ENCODE peak calls at places on chromosome 10, in seven cellular contexts. J is SW480; Y is activated CD4-positive, alpha-beta T cell treated with anti-CD3 and anti-CD28 coated beads, Interleukin-2, amount 10 ng/mL, durations not matched to agents 7 days and 5 days; N is HTR-8/SVneo; S is left ventricle myocardium superior; K is stimulated activated CD4-positive, alpha-beta T cell treated with anti-CD3 and anti-CD28 coated beads, Interleukin-15, amount 100 ng/mL, for 24 hours; A is neural progenitor cell. E is an unnamed sample.

GRCh38 chr10:71312220-71312619 is 6.8 kb upstream of the SLC29A3 start:
- DNase-seq in J (no peak), Y (no peak), N (no peak), S (no peak), K (no peak), A (no peak), E (no peak)

GRCh38 chr10:96683065-96683464 is 37.2 kb downstream of the PIK3AP1 start:
- DNase-seq in J (no peak), Y (no peak), N (peak; percentile 31), S (no peak), K (no peak), A (no peak), E (no peak)

GRCh38 chr10:14010083-14010551 is 320.6 kb downstream of the FRMD4A start:
- DNase-seq in J (peak; percentile 5), Y (no peak), N (no peak), S (no peak), K (no peak), A (peak; percentile 27), E (peak; percentile 39)

GRCh38 chr10:182441-183201 is 47.4 kb downstream of the ZMYND11 start:
- DNase-seq in J (no peak), Y (no peak), N (no peak), S (no peak), K (peak; percentile 17), A (no peak), E (no peak)

GRCh38 chr10:103616705-103617361 is 123.3 kb downstream of the NEURL1 start:
- DNase-seq in J (no peak), Y (no peak), N (no peak), S (peak; percentile 82), K (no peak), A (no peak), E (no peak)

GRCh38 chr10:128664729-128665128 is 538.5 kb upstream of the MKI67 start:
- DNase-seq in J (no peak), Y (no peak), N (no peak), S (no peak), K (no peak), A (no peak), E (no peak)

GRCh38 chr10:51892965-51893658 is 193.7 kb upstream of the CSTF2T start:
- DNase-seq in J (no peak), Y (no peak), N (no peak), S (no peak), K (no peak), A (peak; percentile 83), E (peak; percentile 66)

GRCh38 chr10:74863508-74863907 is 37.1 kb downstream of the KAT6B start:
- DNase-seq in J (no peak), Y (no peak), N (no peak), S (no peak), K (no peak), A (no peak), E (no peak)

GRCh38 chr10:84511106-84511505 is 182.7 kb downstream of the CCSER2 start:
- DNase-seq in J (no peak), Y (no peak), N (no peak), S (no peak), K (no peak), A (no peak), E (no peak)

GRCh38 chr10:117621196-117621595 is 78.7 kb downstream of the EMX2 start:
- DNase-seq in J (no peak), Y (no peak), N (no peak), S (no peak), K (no peak), A (no peak), E (no peak)

GRCh38 chr10:106436123-106436740 is 728.3 kb downstream of the SORCS1 start:
- DNase-seq in J (no peak), Y (no peak), N (no peak), S (no peak), K (no peak), A (no peak), E (no peak)

GRCh38 chr10:117807441-117807840 is 239.3 kb downstream of the RAB11FIP2 start:
- DNase-seq in J (no peak), Y (no peak), N (no peak), S (no peak), K (no peak), A (no peak), E (no peak)

GRCh38 chr10:117477961-117478670 is 64.4 kb upstream of the EMX2 start:
- DNase-seq in J (peak; percentile 50), Y (no peak), N (peak; percentile 30), S (no peak), K (no peak), A (peak; percentile 15), E (peak; percentile 12)

GRCh38 chr10:49833162-49833561 is 71.0 kb upstream of the OGDHL start:
- DNase-seq in J (no peak), Y (no peak), N (no peak), S (no peak), K (no peak), A (no peak), E (no peak)

GRCh38 chr10:48233643-48234042 is 40.9 kb downstream of the FRMPD2 start:
- DNase-seq in J (no peak), Y (no peak), N (no peak), S (no peak), K (no peak), A (no peak), E (no peak)

GRCh38 chr10:121282797-121283515 is 315.3 kb downstream of the FGFR2 start:
- DNase-seq in J (no peak), Y (no peak), N (no peak), S (no peak), K (no peak), A (no peak), E (peak; percentile 37)

GRCh38 chr10:103466734-103467133 is 8.0 kb upstream of the CALHM1 start:
- DNase-seq in J (no peak), Y (no peak), N (no peak), S (no peak), K (no peak), A (no peak), E (no peak)

GRCh38 chr10:59993931-59994330 is 87.6 kb upstream of the CCDC6 start:
- DNase-seq in J (peak; percentile 23), Y (no peak), N (no peak), S (no peak), K (no peak), A (no peak), E (peak; percentile 7)

GRCh38 chr10:119608316-119609155 is 11.8 kb upstream of the TIAL1 start:
- DNase-seq in J (peak; percentile 50), Y (peak; percentile 18), N (no peak), S (peak; percentile 66), K (peak; percentile 53), A (peak; percentile 63), E (peak; percentile 81)

GRCh38 chr10:31353574-31353973 is 34.6 kb downstream of the ZEB1 start:
- DNase-seq in J (peak; percentile 64), Y (peak; percentile 13), N (peak; percentile 20), S (no peak), K (peak; percentile 26), A (no peak), E (peak; percentile 81)

GRCh38 chr10:15084502-15084922 is 4.1 kb downstream of the ACBD7 start:
- DNase-seq in J (peak; percentile 83), Y (peak; percentile 84), N (peak; percentile 67), S (no peak), K (no peak), A (peak; percentile 82), E (peak; percentile 30)

GRCh38 chr10:95841711-95842498 is 65.9 kb upstream of the CC2D2B start:
- DNase-seq in J (peak; percentile 34), Y (peak; percentile 56), N (peak; percentile 25), S (no peak), K (peak; percentile 35), A (peak; percentile 74), E (peak; percentile 84)

GRCh38 chr10:22222236-22223190 is 4.7 kb upstream of the EBLN1 start:
- DNase-seq in J (no peak), Y (peak; percentile 21), N (no peak), S (no peak), K (peak; percentile 13), A (no peak), E (no peak)

GRCh38 chr10:112184379-112184778 is 814 bp upstream of the GPAM start:
- DNase-seq in J (no peak), Y (no peak), N (no peak), S (no peak), K (no peak), A (no peak), E (no peak)

GRCh38 chr10:15293862-15294835 is 76.9 kb downstream of the FAM171A1 start:
- DNase-seq in J (no peak), Y (no peak), N (no peak), S (no peak), K (no peak), A (no peak), E (no peak)

GRCh38 chr10:69801094-69801433 is 642 bp upstream of the COL13A1 start:
- DNase-seq in J (peak; percentile 64), Y (peak; percentile 33), N (peak; percentile 76), S (peak; percentile 73), K (peak; percentile 62), A (peak; percentile 76), E (peak; percentile 77)

GRCh38 chr10:34922138-34922537 is 107.0 kb upstream of the PARD3 start:
- DNase-seq in J (no peak), Y (no peak), N (peak; percentile 77), S (no peak), K (no peak), A (no peak), E (no peak)

GRCh38 chr10:130017010-130017630 is 53.0 kb upstream of the EBF3 start:
- DNase-seq in J (no peak), Y (no peak), N (no peak), S (no peak), K (no peak), A (no peak), E (no peak)

GRCh38 chr10:124043310-124044142 is 49.9 kb downstream of the CHST15 start:
- DNase-seq in J (peak; percentile 95), Y (peak; percentile 9), N (no peak), S (no peak), K (no peak), A (no peak), E (no peak)

GRCh38 chr10:57898231-57898630 is 369.5 kb downstream of the IPMK start:
- DNase-seq in J (no peak), Y (no peak), N (no peak), S (no peak), K (no peak), A (no peak), E (peak; percentile 85)

GRCh38 chr10:66931340-66931948 is 5.6 kb downstream of the LRRTM3 start:
- DNase-seq in J (peak; percentile 53), Y (peak; percentile 39), N (peak; percentile 13), S (no peak), K (no peak), A (peak; percentile 74), E (peak; percentile 75)

GRCh38 chr10:19730071-19730470 is 86.2 kb upstream of the PLXDC2 start:
- DNase-seq in J (no peak), Y (no peak), N (no peak), S (no peak), K (no peak), A (no peak), E (no peak)

GRCh38 chr10:53536322-53536721 is 763.7 kb upstream of the MBL2 start:
- DNase-seq in J (no peak), Y (no peak), N (no peak), S (no peak), K (no peak), A (no peak), E (peak; percentile 61)

GRCh38 chr10:70890917-70891431 is 2.6 kb upstream of the PCBD1 start:
- DNase-seq in J (no peak), Y (no peak), N (no peak), S (peak; percentile 86), K (no peak), A (peak; percentile 48), E (no peak)

GRCh38 chr10:84908491-84908890 is 580.1 kb downstream of the CCSER2 start:
- DNase-seq in J (peak; percentile 18), Y (no peak), N (no peak), S (no peak), K (no peak), A (no peak), E (peak; percentile 71)

GRCh38 chr10:63798599-63799498 is 277.6 kb downstream of the REEP3 start:
- DNase-seq in J (peak; percentile 37), Y (no peak), N (peak; percentile 41), S (peak; percentile 70), K (peak; percentile 7), A (no peak), E (peak; percentile 70)

GRCh38 chr10:81874878-81875679 is at the start of gene NRG3:
- DNase-seq in J (no peak), Y (no peak), N (no peak), S (no peak), K (peak; percentile 11), A (peak; percentile 80), E (peak; percentile 86)

GRCh38 chr10:77315511-77316129 is 322.0 kb downstream of the KCNMA1 start:
- DNase-seq in J (no peak), Y (no peak), N (no peak), S (no peak), K (no peak), A (no peak), E (no peak)